ENCODE peak calls at places on chromosome 2, in nine cellular contexts. One of them, this sample, is unnamed.
A peak's percentile ranks its signal among the peaks of the same experiment; 100 is the strongest.

GRCh38 chr2:216774620-216775019 is 79.3 kb upstream of the IGFBP5 start:
- DNase-seq in tibial nerve: no peak
- DNase-seq in A549: no peak
- DNase-seq in H9: no peak
- DNase-seq in HCT116: no peak
- DNase-seq in left lung: no peak
- DNase-seq in effector memory CD4-positive, alpha-beta T cell: no peak
- DNase-seq in cardiac muscle cell: peak; percentile 59
- DNase-seq in HAP-1: no peak
- DNase-seq in this sample: no peak

GRCh38 chr2:118269408-118270051 is 181.3 kb downstream of the INSIG2 start:
- DNase-seq in A549: peak; percentile 12
- DNase-seq in HCT116: no peak
- DNase-seq in H9: no peak
- DNase-seq in left lung: no peak
- DNase-seq in effector memory CD4-positive, alpha-beta T cell: no peak
- DNase-seq in cardiac muscle cell: peak; percentile 27
- DNase-seq in tibial nerve: no peak
- DNase-seq in HAP-1: no peak
- DNase-seq in this sample: no peak

GRCh38 chr2:237909075-237909695 is 49.8 kb downstream of the RAMP1 start:
- DNase-seq in HCT116: no peak
- DNase-seq in effector memory CD4-positive, alpha-beta T cell: no peak
- DNase-seq in A549: no peak
- DNase-seq in cardiac muscle cell: no peak
- DNase-seq in HAP-1: no peak
- DNase-seq in H9: no peak
- DNase-seq in left lung: no peak
- DNase-seq in tibial nerve: no peak
- DNase-seq in this sample: no peak

GRCh38 chr2:58614259-58614658 is 373.1 kb upstream of the FANCL start:
- DNase-seq in tibial nerve: no peak
- DNase-seq in HAP-1: no peak
- DNase-seq in left lung: no peak
- DNase-seq in cardiac muscle cell: no peak
- DNase-seq in A549: peak; percentile 22
- DNase-seq in HCT116: no peak
- DNase-seq in H9: no peak
- DNase-seq in effector memory CD4-positive, alpha-beta T cell: no peak
- DNase-seq in this sample: no peak

GRCh38 chr2:85579266-85579935 is 2.0 kb downstream of the VAMP8 start:
- DNase-seq in tibial nerve: no peak
- DNase-seq in cardiac muscle cell: no peak
- DNase-seq in effector memory CD4-positive, alpha-beta T cell: no peak
- DNase-seq in left lung: no peak
- DNase-seq in HAP-1: no peak
- DNase-seq in H9: peak; percentile 48
- DNase-seq in HCT116: no peak
- DNase-seq in A549: no peak
- DNase-seq in this sample: no peak

GRCh38 chr2:29123584-29124349 is 8.6 kb downstream of the CLIP4 start:
- DNase-seq in HCT116: peak; percentile 77
- DNase-seq in H9: no peak
- DNase-seq in effector memory CD4-positive, alpha-beta T cell: no peak
- DNase-seq in A549: peak; percentile 81
- DNase-seq in left lung: no peak
- DNase-seq in cardiac muscle cell: no peak
- DNase-seq in HAP-1: no peak
- DNase-seq in tibial nerve: no peak
- DNase-seq in this sample: no peak

GRCh38 chr2:88481937-88482336 is 29.4 kb upstream of the FOXI3 start:
- DNase-seq in A549: peak; percentile 51
- DNase-seq in H9: no peak
- DNase-seq in left lung: no peak
- DNase-seq in HAP-1: no peak
- DNase-seq in effector memory CD4-positive, alpha-beta T cell: no peak
- DNase-seq in HCT116: no peak
- DNase-seq in cardiac muscle cell: no peak
- DNase-seq in tibial nerve: no peak
- DNase-seq in this sample: no peak

GRCh38 chr2:124668161-124668560 is 643.1 kb downstream of the CNTNAP5 start:
- DNase-seq in left lung: no peak
- DNase-seq in tibial nerve: no peak
- DNase-seq in HAP-1: no peak
- DNase-seq in A549: no peak
- DNase-seq in effector memory CD4-positive, alpha-beta T cell: no peak
- DNase-seq in H9: no peak
- DNase-seq in HCT116: no peak
- DNase-seq in cardiac muscle cell: peak; percentile 8
- DNase-seq in this sample: no peak

GRCh38 chr2:187500585-187501359 is 52.7 kb upstream of the CALCRL start:
- DNase-seq in HAP-1: no peak
- DNase-seq in H9: peak; percentile 35
- DNase-seq in cardiac muscle cell: peak; percentile 37
- DNase-seq in left lung: no peak
- DNase-seq in A549: peak; percentile 94
- DNase-seq in HCT116: peak; percentile 23
- DNase-seq in tibial nerve: no peak
- DNase-seq in effector memory CD4-positive, alpha-beta T cell: no peak
- DNase-seq in this sample: no peak

GRCh38 chr2:164868563-164869419 is 27.2 kb upstream of the COBLL1 start:
- DNase-seq in tibial nerve: no peak
- DNase-seq in effector memory CD4-positive, alpha-beta T cell: no peak
- DNase-seq in cardiac muscle cell: no peak
- DNase-seq in left lung: no peak
- DNase-seq in A549: no peak
- DNase-seq in HAP-1: no peak
- DNase-seq in HCT116: no peak
- DNase-seq in H9: no peak
- DNase-seq in this sample: no peak

GRCh38 chr2:241794250-241794823 is 14.7 kb upstream of the NEU4 start:
- DNase-seq in tibial nerve: peak; percentile 3
- DNase-seq in effector memory CD4-positive, alpha-beta T cell: no peak
- DNase-seq in left lung: no peak
- DNase-seq in H9: no peak
- DNase-seq in A549: no peak
- DNase-seq in cardiac muscle cell: no peak
- DNase-seq in HCT116: no peak
- DNase-seq in HAP-1: no peak
- DNase-seq in this sample: no peak

DNA sequence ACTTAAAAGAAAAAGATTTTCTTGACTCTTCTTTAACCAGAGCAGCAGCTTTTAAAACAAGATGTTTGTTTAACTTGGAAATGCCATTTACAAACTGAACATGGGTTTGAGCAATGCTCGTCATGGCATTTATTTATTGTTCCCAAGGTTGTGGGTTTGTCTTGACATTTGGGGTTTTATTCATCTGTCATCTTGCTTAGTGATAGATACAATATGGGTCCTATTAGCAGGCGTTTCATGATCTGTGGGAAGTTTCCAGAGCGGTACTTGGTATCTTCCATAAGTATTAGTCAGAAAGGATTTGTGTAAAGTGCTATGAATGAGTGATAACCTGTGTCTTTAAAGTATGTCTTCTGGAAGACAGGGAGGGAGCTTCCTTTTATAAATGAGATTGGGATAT is 29.9 kb upstream of the MGAT5 start:
- DNase-seq in tibial nerve: no peak
- DNase-seq in HAP-1: no peak
- DNase-seq in A549: no peak
- DNase-seq in effector memory CD4-positive, alpha-beta T cell: no peak
- DNase-seq in cardiac muscle cell: no peak
- DNase-seq in HCT116: no peak
- DNase-seq in left lung: no peak
- DNase-seq in H9: no peak
- DNase-seq in this sample: no peak
- H3K9me3 ChIP-seq in tibial nerve: no peaks in the 10 kb centered on the region
- H3K9me3 ChIP-seq in HAP-1: peaks cover 7% of the 10 kb centered on the region
- H3K9me3 ChIP-seq in A549: peaks cover 2% of the 10 kb centered on the region
- H3K9me3 ChIP-seq in effector memory CD4-positive, alpha-beta T cell: peaks cover 3% of the 10 kb centered on the region
- H3K9me3 ChIP-seq in cardiac muscle cell: no peaks in the 10 kb centered on the region
- H3K9me3 ChIP-seq in HCT116: no peaks in the 10 kb centered on the region
- H3K9me3 ChIP-seq in left lung: peaks cover 6% of the 10 kb centered on the region
- H3K9me3 ChIP-seq in H9: peaks cover 9% of the 10 kb centered on the region
- H3K9me3 ChIP-seq in this sample: no peaks in the 10 kb centered on the region

GRCh38 chr2:31710121-31710520 is 129.4 kb upstream of the SRD5A2 start:
- DNase-seq in tibial nerve: no peak
- DNase-seq in cardiac muscle cell: no peak
- DNase-seq in H9: no peak
- DNase-seq in left lung: no peak
- DNase-seq in HCT116: no peak
- DNase-seq in effector memory CD4-positive, alpha-beta T cell: no peak
- DNase-seq in A549: no peak
- DNase-seq in HAP-1: no peak
- DNase-seq in this sample: no peak

GRCh38 chr2:31711737-31712136 is 131.0 kb upstream of the SRD5A2 start:
- DNase-seq in H9: no peak
- DNase-seq in effector memory CD4-positive, alpha-beta T cell: no peak
- DNase-seq in left lung: no peak
- DNase-seq in tibial nerve: no peak
- DNase-seq in A549: no peak
- DNase-seq in HCT116: no peak
- DNase-seq in cardiac muscle cell: no peak
- DNase-seq in HAP-1: no peak
- DNase-seq in this sample: no peak

GRCh38 chr2:31704561-31705212 is 123.9 kb upstream of the SRD5A2 start:
- DNase-seq in tibial nerve: no peak
- DNase-seq in cardiac muscle cell: no peak
- DNase-seq in HAP-1: no peak
- DNase-seq in left lung: no peak
- DNase-seq in HCT116: no peak
- DNase-seq in A549: peak; percentile 29
- DNase-seq in H9: no peak
- DNase-seq in effector memory CD4-positive, alpha-beta T cell: no peak
- DNase-seq in this sample: no peak

GRCh38 chr2:31703253-31703652 is 122.5 kb upstream of the SRD5A2 start:
- DNase-seq in A549: no peak
- DNase-seq in HCT116: no peak
- DNase-seq in HAP-1: no peak
- DNase-seq in left lung: no peak
- DNase-seq in H9: no peak
- DNase-seq in effector memory CD4-positive, alpha-beta T cell: no peak
- DNase-seq in tibial nerve: no peak
- DNase-seq in cardiac muscle cell: no peak
- DNase-seq in this sample: no peak

GRCh38 chr2:31707992-31708391 is 127.3 kb upstream of the SRD5A2 start:
- DNase-seq in tibial nerve: no peak
- DNase-seq in HCT116: no peak
- DNase-seq in H9: no peak
- DNase-seq in effector memory CD4-positive, alpha-beta T cell: no peak
- DNase-seq in left lung: no peak
- DNase-seq in cardiac muscle cell: no peak
- DNase-seq in HAP-1: no peak
- DNase-seq in A549: no peak
- DNase-seq in this sample: no peak
- H3K9me3 ChIP-seq in tibial nerve: no peaks in the 10 kb centered on the region
- H3K9me3 ChIP-seq in HCT116: no peaks in the 10 kb centered on the region
- H3K9me3 ChIP-seq in H9: no peaks in the 10 kb centered on the region
- H3K9me3 ChIP-seq in effector memory CD4-positive, alpha-beta T cell: no peaks in the 10 kb centered on the region
- H3K9me3 ChIP-seq in left lung: peaks cover 10% of the 10 kb centered on the region
- H3K9me3 ChIP-seq in cardiac muscle cell: no peaks in the 10 kb centered on the region
- H3K9me3 ChIP-seq in HAP-1: no peaks in the 10 kb centered on the region
- H3K9me3 ChIP-seq in A549: no peaks in the 10 kb centered on the region
- H3K9me3 ChIP-seq in this sample: no peaks in the 10 kb centered on the region

GRCh38 chr2:170292415-170292814 is 114.5 kb downstream of the MYO3B start:
- DNase-seq in cardiac muscle cell: no peak
- DNase-seq in tibial nerve: no peak
- DNase-seq in effector memory CD4-positive, alpha-beta T cell: no peak
- DNase-seq in HAP-1: no peak
- DNase-seq in HCT116: no peak
- DNase-seq in left lung: no peak
- DNase-seq in H9: no peak
- DNase-seq in A549: no peak
- DNase-seq in this sample: no peak
- H3K9me3 ChIP-seq in cardiac muscle cell: no peaks in the 10 kb centered on the region
- H3K9me3 ChIP-seq in tibial nerve: no peaks in the 10 kb centered on the region
- H3K9me3 ChIP-seq in effector memory CD4-positive, alpha-beta T cell: no peaks in the 10 kb centered on the region
- H3K9me3 ChIP-seq in HAP-1: no peaks in the 10 kb centered on the region
- H3K9me3 ChIP-seq in HCT116: no peaks in the 10 kb centered on the region
- H3K9me3 ChIP-seq in left lung: peaks cover 12% of the 10 kb centered on the region
- H3K9me3 ChIP-seq in H9: no peaks in the 10 kb centered on the region
- H3K9me3 ChIP-seq in A549: peaks cover 5% of the 10 kb centered on the region
- H3K9me3 ChIP-seq in this sample: no peaks in the 10 kb centered on the region

GRCh38 chr2:25207078-25207545 is 38.7 kb upstream of the POMC start:
- DNase-seq in A549: no peak
- DNase-seq in HCT116: no peak
- DNase-seq in HAP-1: no peak
- DNase-seq in effector memory CD4-positive, alpha-beta T cell: no peak
- DNase-seq in tibial nerve: no peak
- DNase-seq in cardiac muscle cell: no peak
- DNase-seq in left lung: no peak
- DNase-seq in H9: peak; percentile 60
- DNase-seq in this sample: no peak

GRCh38 chr2:25201794-25202193 is 33.4 kb upstream of the POMC start:
- DNase-seq in cardiac muscle cell: no peak
- DNase-seq in H9: no peak
- DNase-seq in effector memory CD4-positive, alpha-beta T cell: no peak
- DNase-seq in tibial nerve: no peak
- DNase-seq in HCT116: no peak
- DNase-seq in left lung: no peak
- DNase-seq in A549: no peak
- DNase-seq in HAP-1: no peak
- DNase-seq in this sample: no peak

GRCh38 chr2:25202290-25202689 is 33.9 kb upstream of the POMC start:
- DNase-seq in cardiac muscle cell: no peak
- DNase-seq in A549: no peak
- DNase-seq in left lung: no peak
- DNase-seq in H9: no peak
- DNase-seq in tibial nerve: no peak
- DNase-seq in effector memory CD4-positive, alpha-beta T cell: no peak
- DNase-seq in HCT116: no peak
- DNase-seq in HAP-1: no peak
- DNase-seq in this sample: no peak

GRCh38 chr2:25201265-25201664 is 32.9 kb upstream of the POMC start:
- DNase-seq in A549: peak; percentile 45
- DNase-seq in tibial nerve: no peak
- DNase-seq in cardiac muscle cell: no peak
- DNase-seq in effector memory CD4-positive, alpha-beta T cell: no peak
- DNase-seq in left lung: no peak
- DNase-seq in HCT116: peak; percentile 16
- DNase-seq in HAP-1: peak; percentile 27
- DNase-seq in H9: peak; percentile 56
- DNase-seq in this sample: no peak

DNA sequence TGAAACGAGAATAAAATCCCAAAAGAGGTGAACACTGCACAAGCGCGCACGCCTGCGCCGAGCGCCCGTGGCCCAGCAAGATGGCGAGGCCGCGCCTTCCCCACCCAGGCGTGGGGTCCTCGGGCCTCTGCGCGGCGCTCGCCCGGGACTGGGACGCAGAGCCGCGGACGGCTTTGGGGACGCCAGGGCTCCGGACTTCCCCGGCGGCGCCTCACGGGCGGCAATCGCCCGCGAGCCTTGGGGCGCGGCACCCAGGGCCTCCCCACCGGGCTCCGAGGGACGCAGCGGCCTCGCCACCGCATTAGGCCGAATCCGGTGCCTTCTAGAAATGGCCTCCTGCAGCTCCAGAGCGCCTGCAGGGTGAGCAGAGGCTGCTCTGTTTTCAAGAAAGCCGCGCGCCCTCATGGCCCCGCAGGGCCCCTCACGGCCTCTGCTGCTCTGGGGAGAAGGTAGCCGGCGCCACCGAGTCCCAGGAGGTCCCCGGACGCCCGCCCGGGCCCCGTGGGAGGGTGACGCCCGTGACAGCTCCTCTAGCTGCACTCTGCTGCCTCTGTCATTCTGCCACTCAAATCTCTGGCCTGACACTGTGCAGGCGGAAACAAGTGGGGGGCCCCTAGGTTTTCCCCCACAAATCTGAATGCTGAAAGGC is 35.9 kb upstream of the POMC start:
- DNase-seq in left lung: no peak
- DNase-seq in cardiac muscle cell: no peak
- DNase-seq in effector memory CD4-positive, alpha-beta T cell: no peak
- DNase-seq in tibial nerve: no peak
- DNase-seq in HCT116: no peak
- DNase-seq in HAP-1: no peak
- DNase-seq in H9: peak; percentile 57
- DNase-seq in A549: no peak
- DNase-seq in this sample: no peak
- H3K9me3 ChIP-seq in left lung: no peaks in the 10 kb centered on the region
- H3K9me3 ChIP-seq in cardiac muscle cell: no peaks in the 10 kb centered on the region
- H3K9me3 ChIP-seq in effector memory CD4-positive, alpha-beta T cell: no peaks in the 10 kb centered on the region
- H3K9me3 ChIP-seq in tibial nerve: no peaks in the 10 kb centered on the region
- H3K9me3 ChIP-seq in HCT116: no peaks in the 10 kb centered on the region
- H3K9me3 ChIP-seq in HAP-1: no peaks in the 10 kb centered on the region
- H3K9me3 ChIP-seq in H9: no peaks in the 10 kb centered on the region
- H3K9me3 ChIP-seq in A549: no peaks in the 10 kb centered on the region
- H3K9me3 ChIP-seq in this sample: no peaks in the 10 kb centered on the region

This sample was measured in T-helper 17 cell.